ENCODE peak calls at places on chromosomes 1 and 21, in six cellular contexts. V, Y, N, G, Q and A are unnamed samples.
A peak's percentile ranks its signal among the peaks of the same experiment; 100 is the strongest.

GRCh38 chr1:36384542-36385409 is 948 bp downstream of the STK40 start:
- DNase-seq in V (peak; percentile 83), Y (peak; percentile 64), N (peak; percentile 81), G (peak; percentile 96), Q (peak; percentile 16), A (peak; percentile 47)

GRCh38 chr21:29133796-29134195 is 3.4 kb downstream of the MAP3K7CL start:
- DNase-seq in V (no peak), Y (no peak), N (no peak), G (no peak), Q (no peak), A (no peak)

GRCh38 chr21:46226146-46226545 is 2.4 kb downstream of the LSS start:
- DNase-seq in V (peak; percentile 80), Y (no peak), N (no peak), G (no peak), Q (no peak), A (no peak)

GRCh38 chr1:112704511-112704907 is 2.4 kb downstream of the RHOC start:
- DNase-seq in V (no peak), Y (peak; percentile 44), N (peak; percentile 85), G (no peak), Q (no peak), A (no peak)

GRCh38 chr1:180964056-180964455 is 51.4 kb downstream of the KIAA1614 start:
- DNase-seq in V (no peak), Y (no peak), N (no peak), G (no peak), Q (no peak), A (no peak)

GRCh38 chr1:199089393-199090122 is 450.7 kb downstream of the PTPRC start:
- DNase-seq in V (no peak), Y (no peak), N (no peak), G (no peak), Q (no peak), A (no peak)

GRCh38 chr1:67850151-67850551 is 16.9 kb upstream of the GNG12 start:
- DNase-seq in V (no peak), Y (no peak), N (no peak), G (peak; percentile 28), Q (peak; percentile 66), A (no peak)

GRCh38 chr1:200483491-200484143 is 73.8 kb upstream of the ZNF281 start:
- DNase-seq in V (no peak), Y (peak; percentile 71), N (no peak), G (peak; percentile 57), Q (peak; percentile 93), A (no peak)

GRCh38 chr21:29343517-29343916 is 44.8 kb downstream of the BACH1 start:
- DNase-seq in V (no peak), Y (no peak), N (no peak), G (peak; percentile 52), Q (peak; percentile 43), A (no peak)

DNA sequence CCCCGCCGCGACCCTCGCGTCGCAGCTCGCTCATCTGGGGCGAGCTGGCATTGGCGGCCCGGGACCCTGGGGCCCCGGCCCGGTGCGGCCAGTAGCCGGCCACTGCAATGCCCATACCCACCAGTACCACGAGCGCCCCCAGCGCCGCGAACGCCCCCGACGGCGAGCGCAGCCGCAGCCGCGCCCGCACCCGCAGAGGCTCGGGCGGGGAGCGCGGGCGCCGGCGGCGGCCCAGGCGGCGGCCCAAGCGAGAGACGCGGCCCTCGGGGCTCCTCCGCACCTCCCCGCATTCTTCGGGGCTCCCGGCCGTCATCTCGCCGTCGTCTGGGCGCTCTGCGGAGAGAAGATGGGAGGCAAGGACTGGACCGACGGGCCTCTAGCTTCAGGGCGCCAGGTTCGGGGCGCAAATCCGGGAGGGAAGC is 2.2 kb downstream of the TMEM200B start:
- DNase-seq in V (no peak), Y (no peak), N (no peak), G (no peak), Q (peak; percentile 24), A (no peak)
- H3K27ac ChIP-seq in V (peak overlapping the region; percentile 100), Y (peak overlapping the region; percentile 96), N (no peak overlapping the region), G (no peak overlapping the region), Q (no peak overlapping the region), A (peak overlapping the region; percentile 81)

DNA sequence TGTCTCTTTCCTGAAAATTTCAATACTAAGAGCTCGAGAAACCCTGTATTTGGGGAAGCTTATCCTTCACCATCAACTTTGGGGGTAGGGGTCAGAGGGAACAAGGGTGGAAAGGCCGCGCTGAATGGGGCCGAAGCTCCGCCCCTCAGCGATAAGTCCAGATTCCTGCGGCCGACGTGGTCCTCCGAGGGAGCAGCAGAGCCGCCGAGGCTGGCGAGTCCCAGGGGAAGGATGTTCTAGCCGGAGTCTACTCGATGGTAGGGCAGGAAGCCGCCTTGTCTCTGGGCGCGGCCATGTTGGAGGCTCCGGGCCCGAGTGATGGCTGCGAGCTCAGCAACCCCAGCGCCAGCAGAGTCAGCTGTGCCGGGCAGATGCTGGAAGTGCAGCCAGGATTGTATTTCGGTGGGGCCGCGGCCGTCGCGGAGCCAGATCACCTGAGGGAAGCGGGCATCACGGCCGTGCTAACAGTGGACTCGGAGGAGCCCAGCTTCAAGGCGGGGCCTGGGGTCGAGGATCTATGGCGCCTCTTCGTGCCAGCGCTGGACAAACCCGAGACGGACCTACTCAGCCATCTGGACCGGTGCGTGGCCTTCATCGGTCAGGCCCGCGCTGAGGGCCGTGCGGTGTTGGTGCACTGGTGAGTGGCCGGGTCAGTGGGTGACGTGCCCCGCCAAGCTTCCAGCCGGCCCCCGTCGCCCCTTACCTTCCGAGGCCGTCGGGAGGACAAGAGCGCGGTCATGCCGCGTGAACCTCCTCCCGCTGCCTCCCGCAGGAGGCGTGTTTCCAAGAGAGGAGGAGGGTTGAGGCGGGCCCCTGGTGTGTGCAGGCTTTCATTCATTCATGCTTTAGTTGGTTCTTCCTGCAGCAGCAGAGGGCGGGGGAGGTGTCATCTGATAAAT is at the start of gene DUSP12:
- DNase-seq in V (peak; percentile 96), Y (peak; percentile 94), N (peak; percentile 95), G (peak; percentile 93), Q (peak; percentile 98), A (peak; percentile 96)
- TF ChIP-seq CTCF in V (no peak), Y (peak; percentile 5), N (no peak), G (no peak), Q (no peak), A (no peak)

GRCh38 chr1:9476790-9477463 is 62.3 kb upstream of the SLC25A33 start:
- DNase-seq in V (no peak), Y (no peak), N (no peak), G (no peak), Q (no peak), A (no peak)
- H3K27ac ChIP-seq in V (no peak overlapping the region), Y (no peak overlapping the region), N (no peak overlapping the region), G (no peak overlapping the region), Q (no peak overlapping the region), A (no peak overlapping the region)

DNA sequence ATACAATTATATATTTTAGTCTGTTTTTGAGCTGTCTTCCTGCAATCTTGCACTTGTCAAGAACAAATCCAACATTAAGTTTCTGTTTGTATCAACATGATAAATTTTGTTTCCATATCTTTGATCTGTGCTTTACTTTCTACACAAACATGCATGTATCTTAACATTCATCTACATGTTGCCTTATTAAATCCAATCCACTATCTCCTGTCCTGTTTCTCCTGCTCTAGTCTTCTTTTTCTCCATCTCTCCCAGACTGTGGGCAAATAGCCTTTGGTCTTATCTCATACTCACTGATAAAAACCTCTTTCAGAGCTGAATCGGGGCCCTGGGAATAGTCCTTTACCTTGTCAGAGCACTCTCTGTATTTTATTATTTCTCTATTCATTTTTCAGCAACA is 101.3 kb downstream of the PLPPR4 start:
- DNase-seq in V (no peak), Y (no peak), N (no peak), G (no peak), Q (no peak), A (no peak)
- TF ChIP-seq CTCF in V (no peak), Y (no peak), N (no peak), G (no peak), Q (no peak), A (no peak)

GRCh38 chr1:168903237-168903830 is 174.3 kb upstream of the DPT start:
- DNase-seq in V (no peak), Y (no peak), N (no peak), G (no peak), Q (no peak), A (no peak)
- H3K27ac ChIP-seq in V (no peak overlapping the region), Y (no peak overlapping the region), N (no peak overlapping the region), G (no peak overlapping the region), Q (no peak overlapping the region), A (no peak overlapping the region)

DNA sequence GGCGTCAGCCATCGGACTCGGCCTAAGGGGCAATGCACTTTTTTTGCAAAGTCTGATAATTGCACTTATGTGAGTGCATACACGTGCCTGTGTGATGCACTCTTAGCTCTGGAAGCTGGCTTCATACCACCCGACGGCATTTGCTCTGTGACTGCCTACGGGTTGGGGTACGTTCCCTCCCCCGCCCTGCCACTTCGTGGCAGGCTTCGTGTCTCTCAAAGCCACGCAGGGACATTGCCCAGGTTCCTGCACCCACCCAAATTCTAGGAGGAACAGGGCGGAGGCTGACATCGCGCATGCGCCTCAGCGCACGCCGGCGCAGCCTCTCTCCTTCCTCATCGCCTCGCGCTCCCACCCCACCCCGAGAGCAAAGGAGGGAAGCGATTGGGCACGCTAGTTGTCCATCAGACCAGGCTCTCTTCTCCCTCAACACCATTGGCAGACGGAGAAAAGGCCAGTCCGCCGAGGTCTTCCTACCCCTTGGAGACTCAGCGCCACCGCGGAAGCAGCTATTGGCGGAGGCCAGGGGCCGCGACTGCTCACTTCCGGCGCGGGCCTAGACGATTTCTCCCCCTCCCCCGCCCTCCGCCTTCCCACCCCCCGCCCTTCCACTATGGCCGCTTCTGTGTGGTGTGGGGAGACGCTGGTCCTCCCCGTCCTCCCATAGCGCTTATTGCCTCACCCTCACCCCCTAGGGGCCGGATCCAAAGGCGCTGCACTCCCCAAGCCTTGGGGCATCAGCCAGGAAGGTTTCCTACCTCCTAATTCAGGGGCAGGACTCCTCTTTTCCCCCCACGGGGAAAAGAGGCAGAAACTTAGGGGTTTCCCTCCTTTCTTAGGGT is at the start of gene INTS3:
- DNase-seq in V (peak; percentile 100), Y (peak; percentile 100), N (peak; percentile 100), G (peak; percentile 99), Q (peak; percentile 100), A (peak; percentile 100)
- TF ChIP-seq CTCF in V (no peak), Y (peak; percentile 19), N (no peak), G (no peak), Q (peak; percentile 10), A (no peak)